ENCODE peak calls at places on chromosomes 1 and 21, in eight cellular contexts. U, D, Q, L, W, F, E and X are unnamed samples.

GRCh38 chr1:170735366-170736263 is 71.7 kb downstream of the PRRX1 start:
- DNase-seq in U (no peak), D (no peak), Q (no peak), L (no peak), W (no peak), F (no peak), E (no peak), X (no peak)

GRCh38 chr1:221429262-221429661 is 312.6 kb downstream of the DUSP10 start:
- DNase-seq in U (peak), D (no peak), Q (no peak), L (no peak), W (no peak), F (no peak), E (peak), X (no peak)

GRCh38 chr1:163165119-163165518 is 37.6 kb downstream of the RGS5 start:
- DNase-seq in U (no peak), D (no peak), Q (no peak), L (no peak), W (no peak), F (no peak), E (no peak), X (no peak)

GRCh38 chr1:94335950-94336349 is 82.2 kb upstream of the ABCD3 start:
- DNase-seq in U (peak), D (peak), Q (peak), L (peak), W (no peak), F (peak), E (peak), X (peak)

GRCh38 chr1:15152318-15153183 is 996 bp upstream of the TMEM51 start:
- DNase-seq in U (peak), D (no peak), Q (peak), L (peak), W (peak), F (no peak), E (peak), X (peak)

GRCh38 chr1:206714331-206715058 is 29.8 kb downstream of the MAPKAPK2 start:
- DNase-seq in U (peak), D (no peak), Q (no peak), L (peak), W (no peak), F (no peak), E (no peak), X (no peak)

GRCh38 chr1:45721207-45721606 is 29.2 kb downstream of the IPP start:
- DNase-seq in U (peak), D (no peak), Q (no peak), L (no peak), W (no peak), F (no peak), E (peak), X (no peak)

GRCh38 chr1:245301921-245302320 is 147.1 kb downstream of the KIF26B start:
- DNase-seq in U (no peak), D (no peak), Q (no peak), L (no peak), W (no peak), F (no peak), E (no peak), X (no peak)

GRCh38 chr1:151384584-151384983 is 12.1 kb upstream of the SELENBP1 start:
- DNase-seq in U (no peak), D (no peak), Q (no peak), L (no peak), W (no peak), F (no peak), E (no peak), X (no peak)

GRCh38 chr1:156103521-156103947 is 11.0 kb upstream of the LMNA start:
- DNase-seq in U (peak), D (no peak), Q (no peak), L (peak), W (no peak), F (no peak), E (peak), X (no peak)

GRCh38 chr1:1437904-1438376 is 2.5 kb downstream of the VWA1 start:
- DNase-seq in U (no peak), D (peak), Q (no peak), L (no peak), W (no peak), F (no peak), E (no peak), X (peak)

GRCh38 chr1:245154429-245155185 is at the start of gene KIF26B:
- DNase-seq in U (peak), D (peak), Q (peak), L (peak), W (no peak), F (no peak), E (peak), X (peak)

GRCh38 chr1:66505671-66506392 is 28.1 kb upstream of the SGIP1 start:
- DNase-seq in U (peak), D (no peak), Q (no peak), L (no peak), W (no peak), F (no peak), E (peak), X (no peak)

GRCh38 chr1:157595356-157595755 is 2.5 kb downstream of the FCRL4 start:
- DNase-seq in U (no peak), D (peak), Q (no peak), L (no peak), W (peak), F (no peak), E (no peak), X (peak)

GRCh38 chr1:212774584-212774983 is 17.0 kb downstream of the NSL1 start:
- DNase-seq in U (peak), D (no peak), Q (no peak), L (no peak), W (no peak), F (no peak), E (peak), X (no peak)

GRCh38 chr1:185695299-185695698 is 38.9 kb upstream of the HMCN1 start:
- DNase-seq in U (no peak), D (peak), Q (no peak), L (no peak), W (no peak), F (no peak), E (no peak), X (no peak)
- TF ChIP-seq CTCF in U (peak), D (peak), Q (no peak), L (peak), W (no peak), F (no peak), E (no peak), X (no peak)

DNA sequence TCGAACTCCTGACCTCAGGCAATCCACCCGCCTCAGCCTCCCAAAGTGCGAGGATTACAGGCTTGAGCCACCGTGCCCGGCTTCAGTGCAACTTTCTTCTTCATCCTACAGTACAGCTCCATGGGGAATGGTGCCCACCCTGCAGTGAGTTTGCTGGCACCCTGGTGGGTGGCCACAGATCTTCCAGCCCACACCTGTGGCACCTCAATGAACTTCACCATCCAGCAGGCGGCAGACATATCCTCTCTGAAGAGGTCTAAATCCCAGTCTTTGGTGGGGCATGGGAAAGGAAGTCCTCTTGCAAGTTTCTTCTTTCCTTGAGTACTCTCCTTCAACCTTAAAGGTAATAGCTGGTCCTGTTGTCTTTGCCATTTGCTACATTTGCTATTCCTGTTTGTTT is 18.1 kb upstream of the ZBTB8A start:
- DNase-seq in U (no peak), D (no peak), Q (no peak), L (no peak), W (no peak), F (no peak), E (no peak), X (no peak)
- TF ChIP-seq CTCF in U (no peak), D (no peak), Q (no peak), L (no peak), W (no peak), F (no peak), E (no peak), X (peak)

GRCh38 chr21:45470087-45470515 is 65.1 kb downstream of the COL18A1 start:
- DNase-seq in U (peak), D (no peak), Q (no peak), L (no peak), W (no peak), F (no peak), E (peak), X (no peak)

GRCh38 chr21:45469273-45470086 is 64.5 kb downstream of the COL18A1 start:
- DNase-seq in U (no peak), D (no peak), Q (no peak), L (no peak), W (no peak), F (no peak), E (no peak), X (no peak)

GRCh38 chr21:45467221-45467779 is 62.3 kb downstream of the COL18A1 start:
- DNase-seq in U (no peak), D (no peak), Q (no peak), L (no peak), W (no peak), F (no peak), E (no peak), X (no peak)

GRCh38 chr21:45468051-45468970 is 63.3 kb downstream of the COL18A1 start:
- DNase-seq in U (no peak), D (no peak), Q (no peak), L (no peak), W (no peak), F (no peak), E (no peak), X (no peak)

GRCh38 chr21:45468971-45469272 is 64.0 kb downstream of the COL18A1 start:
- DNase-seq in U (no peak), D (no peak), Q (no peak), L (no peak), W (no peak), F (no peak), E (no peak), X (no peak)
- TF ChIP-seq CTCF in U (no peak), D (no peak), Q (no peak), L (no peak), W (no peak), F (no peak), E (no peak), X (no peak)

DNA sequence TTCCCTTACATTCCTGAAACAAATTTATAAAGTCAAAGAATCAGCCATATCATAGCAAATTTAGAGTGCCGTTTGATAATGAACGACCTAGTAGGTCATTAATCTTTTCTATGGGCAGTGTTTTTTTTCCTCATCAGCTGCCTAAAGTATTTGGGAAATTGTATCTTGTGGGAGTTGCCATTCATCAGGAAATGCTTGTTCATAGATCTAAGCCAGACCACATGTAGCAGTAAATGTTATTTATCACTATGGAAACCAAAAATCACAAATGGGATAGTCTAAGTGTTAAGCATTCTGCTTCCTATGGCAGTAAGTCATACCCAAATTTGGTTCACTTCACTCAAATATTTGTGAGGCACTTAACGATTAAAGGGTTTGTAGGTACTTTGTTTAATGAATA is 52.9 kb downstream of the LRRC8D start:
- DNase-seq in U (peak), D (no peak), Q (no peak), L (no peak), W (no peak), F (no peak), E (peak), X (no peak)
- TF ChIP-seq CTCF in U (no peak), D (no peak), Q (no peak), L (no peak), W (no peak), F (no peak), E (no peak), X (no peak)

GRCh38 chr1:184754479-184755225 is at the start of gene EDEM3:
- DNase-seq in U (peak), D (peak), Q (peak), L (peak), W (peak), F (peak), E (peak), X (peak)
- TF ChIP-seq CTCF in U (no peak), D (no peak), Q (no peak), L (no peak), W (no peak), F (no peak), E (no peak), X (no peak)

DNA sequence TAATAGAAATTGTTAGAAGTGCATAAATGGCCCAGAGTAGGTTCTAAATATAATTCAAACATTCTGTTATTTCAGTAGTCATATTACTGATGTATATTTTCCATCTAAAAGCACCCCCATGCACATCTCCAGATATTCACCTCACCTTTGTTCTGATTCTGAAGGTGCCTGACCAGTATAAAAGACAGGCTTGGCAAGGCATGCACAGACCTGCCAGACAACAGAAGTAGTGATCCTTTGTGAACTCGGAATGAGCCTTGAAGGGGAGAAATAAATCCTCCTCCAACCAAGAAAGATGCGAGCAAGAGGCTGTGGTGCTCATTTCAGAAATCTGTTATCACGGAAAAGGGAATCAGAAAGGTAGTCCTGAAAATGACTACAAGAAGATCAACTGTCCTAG is 287.3 kb downstream of the VAV3 start:
- DNase-seq in U (no peak), D (no peak), Q (no peak), L (no peak), W (no peak), F (no peak), E (no peak), X (no peak)
- TF ChIP-seq CTCF in U (no peak), D (no peak), Q (no peak), L (no peak), W (no peak), F (no peak), E (no peak), X (no peak)

GRCh38 chr21:26171310-26172100 is 935 bp upstream of the APP start:
- DNase-seq in U (no peak), D (peak), Q (no peak), L (no peak), W (no peak), F (no peak), E (no peak), X (no peak)

GRCh38 chr21:26167593-26167992 is 3.0 kb downstream of the APP start:
- DNase-seq in U (no peak), D (no peak), Q (no peak), L (no peak), W (no peak), F (no peak), E (no peak), X (no peak)

GRCh38 chr21:26170471-26171309 is at the start of gene APP:
- DNase-seq in U (peak), D (peak), Q (peak), L (peak), W (peak), F (peak), E (peak), X (peak)

GRCh38 chr21:26169611-26170470 is 729 bp downstream of the APP start:
- DNase-seq in U (peak), D (peak), Q (peak), L (peak), W (no peak), F (no peak), E (peak), X (peak)

GRCh38 chr21:26169061-26169610 is 1.4 kb downstream of the APP start:
- DNase-seq in U (peak), D (peak), Q (no peak), L (peak), W (no peak), F (no peak), E (peak), X (peak)
- TF ChIP-seq CTCF in U (peak), D (peak), Q (no peak), L (no peak), W (peak), F (peak), E (peak), X (no peak)

DNA sequence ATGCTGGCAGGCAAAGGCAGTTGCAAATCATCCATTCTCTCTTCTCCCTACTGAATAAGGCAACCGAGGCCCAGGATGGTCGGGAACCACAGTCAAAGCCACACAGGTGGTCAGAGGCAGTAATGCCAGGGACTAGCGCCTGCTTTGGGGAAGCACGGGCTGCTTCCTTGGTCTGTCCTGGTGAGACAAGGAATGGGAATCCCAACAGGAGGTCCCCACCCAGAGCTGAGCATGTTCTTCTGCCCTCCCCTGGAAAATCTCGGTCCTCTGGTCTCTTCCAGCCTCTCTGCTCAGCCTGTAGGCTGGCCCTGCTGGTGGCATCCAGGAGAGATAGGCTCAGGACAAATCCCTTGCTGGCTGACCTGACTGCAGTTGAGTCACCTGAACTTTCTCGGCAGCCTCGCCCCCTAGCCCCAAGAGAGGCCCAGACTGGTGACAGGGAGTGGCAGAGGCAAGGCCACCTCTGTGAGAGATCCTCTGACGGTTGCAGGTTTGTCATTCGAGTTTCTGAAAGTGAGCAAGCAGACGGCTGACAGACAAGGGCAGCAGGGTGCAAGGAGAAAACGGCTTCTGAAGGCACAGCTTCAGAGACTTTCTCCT is 5.8 kb downstream of the OLIG1 start:
- DNase-seq in U (no peak), D (no peak), Q (no peak), L (no peak), W (no peak), F (no peak), E (no peak), X (no peak)
- TF ChIP-seq CTCF in U (no peak), D (no peak), Q (no peak), L (no peak), W (no peak), F (no peak), E (no peak), X (no peak)

DNA sequence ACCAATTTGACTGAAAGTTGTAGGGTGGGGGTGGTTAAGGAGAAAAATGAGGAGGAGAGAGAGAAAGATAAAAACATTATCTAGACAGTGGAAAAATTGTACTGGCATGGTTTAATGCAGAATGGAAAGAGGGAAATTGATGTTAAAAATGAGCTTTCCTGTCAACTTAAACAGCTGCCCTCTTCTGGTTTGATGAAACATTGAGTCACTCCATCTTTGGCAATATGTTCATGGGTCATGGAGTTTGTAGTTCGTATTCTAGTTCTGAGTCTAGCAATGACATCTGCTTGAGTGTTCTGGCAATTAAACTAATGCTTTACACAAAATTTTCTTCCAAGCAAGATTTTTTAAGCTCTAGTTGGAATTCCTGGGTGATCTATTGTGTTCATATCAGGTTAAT is 9.6 kb downstream of the ZNF648 start:
- DNase-seq in U (no peak), D (no peak), Q (no peak), L (no peak), W (no peak), F (no peak), E (no peak), X (no peak)
- TF ChIP-seq CTCF in U (no peak), D (no peak), Q (no peak), L (no peak), W (no peak), F (no peak), E (no peak), X (peak)

GRCh38 chr1:47742890-47743760 is 254.1 kb downstream of the TRABD2B start:
- DNase-seq in U (no peak), D (no peak), Q (no peak), L (no peak), W (no peak), F (no peak), E (no peak), X (no peak)

DNA sequence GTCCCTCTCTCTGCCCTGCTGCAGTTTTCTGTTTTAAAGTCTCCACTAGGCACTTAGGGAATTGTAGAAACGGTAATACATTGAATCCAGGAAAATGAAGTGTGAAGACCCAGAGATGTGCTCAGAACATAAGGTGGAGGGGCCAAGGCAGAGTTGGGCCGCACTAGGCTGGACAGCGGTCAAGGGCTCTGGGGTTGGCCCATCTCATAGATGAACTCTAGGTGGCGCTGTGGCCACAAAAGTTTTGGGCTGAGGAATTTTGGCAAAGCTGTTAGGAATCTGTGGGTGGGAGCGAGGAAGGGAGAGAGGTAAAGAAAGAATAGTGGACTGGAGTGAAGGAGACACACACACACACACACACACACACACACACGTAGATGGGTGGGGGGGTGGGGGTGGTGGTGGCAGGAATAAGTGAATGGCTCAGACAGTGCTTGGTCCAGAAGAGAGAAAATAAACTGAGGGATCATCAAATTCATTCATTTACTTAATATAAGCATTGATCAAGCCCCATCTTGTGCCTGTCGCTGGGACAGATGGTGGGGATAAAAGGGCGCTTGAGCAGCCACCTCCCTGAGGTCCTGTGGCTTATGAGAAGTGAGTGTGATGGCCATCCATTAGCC is 258.5 kb downstream of the TRABD2B start:
- DNase-seq in U (peak), D (no peak), Q (peak), L (peak), W (no peak), F (no peak), E (peak), X (no peak)
- TF ChIP-seq CTCF in U (peak), D (peak), Q (peak), L (peak), W (peak), F (peak), E (peak), X (peak)